ENCODE peak calls at places on chromosomes 4 and X, in five cellular contexts. A is activated T-helper 1 cell treated with anti-CD3 and anti-CD28 coated beads, Interleukin-2, amount 50 U/mL, for 16 hours; J is AG10803; U is stimulated activated CD4-positive, alpha-beta T cell treated with anti-CD3 and anti-CD28 coated beads, Interleukin-4, amount 100 ng/mL, for 4 hours; B is left ventricle myocardium inferior. D is an unnamed sample.
A peak's percentile ranks its signal among the peaks of the same experiment; 100 is the strongest.

GRCh38 chr4:81422591-81422990 is 49.1 kb downstream of the RASGEF1B start:
- DNase-seq in A (no peak), U (no peak), J (no peak), B (no peak), D (no peak)

GRCh38 chr4:74456849-74457395 is 12.0 kb downstream of the AREG start:
- DNase-seq in B (no peak), J (no peak), A (no peak), U (no peak), D (no peak)

GRCh38 chr4:186823989-186824388 is 100.3 kb upstream of the FAT1 start:
- DNase-seq in J (peak; percentile 62), A (no peak), U (no peak), B (no peak), D (no peak)

GRCh38 chr4:139663561-139664138 is 2.0 kb upstream of the MGST2 start:
- DNase-seq in A (no peak), U (no peak), B (no peak), J (no peak), D (no peak)

GRCh38 chr4:74320559-74321118 is 12.4 kb downstream of the EPGN start:
- DNase-seq in A (no peak), B (no peak), J (peak; percentile 41), U (peak; percentile 61), D (peak; percentile 21)

GRCh38 chr4:52038109-52038912 is at the start of gene SGCB:
- DNase-seq in B (peak; percentile 76), A (peak; percentile 48), J (peak; percentile 46), U (peak; percentile 66), D (no peak)

GRCh38 chrX:23784487-23785301 is 1.7 kb downstream of the SAT1 start:
- DNase-seq in J (peak; percentile 85), A (no peak), U (no peak), B (no peak), D (no peak)

GRCh38 chrX:19772759-19773623 is 114.4 kb downstream of the SH3KBP1 start:
- DNase-seq in J (no peak), B (no peak), A (no peak), U (no peak), D (no peak)